ENCODE peak calls at places on chromosomes 16 and 17, in eight cellular contexts. K is left ventricle myocardium inferior; N is fibroblast of lung; B is left lobe of liver; G is ecto neural progenitor cell; R is naive thymus-derived CD4-positive, alpha-beta T cell; Q is fibroblast of mammary gland; W is A172. S is an unnamed sample.
A peak's percentile ranks its signal among the peaks of the same experiment; 100 is the strongest.

GRCh38 chr16:85088570-85089214 is 23.6 kb downstream of the CIBAR2 start:
- DNase-seq in K (no peak), N (no peak), B (no peak), G (no peak), R (no peak), Q (no peak), W (no peak), S (no peak)

GRCh38 chr16:69270831-69271230 is 40.3 kb upstream of the VPS4A start:
- DNase-seq in K (no peak), N (peak; percentile 18), B (no peak), G (no peak), R (no peak), Q (peak; percentile 62), W (no peak), S (no peak)

GRCh38 chr17:80068301-80069160 is 32.1 kb downstream of the CCDC40 start:
- DNase-seq in K (no peak), N (peak; percentile 82), B (peak; percentile 60), G (no peak), R (no peak), Q (peak; percentile 35), W (no peak), S (no peak)

GRCh38 chr17:1783834-1784611 is 22.2 kb downstream of the SERPINF1 start:
- DNase-seq in K (peak; percentile 75), N (peak; percentile 98), B (peak; percentile 75), G (no peak), R (peak; percentile 30), Q (peak; percentile 99), W (peak; percentile 60), S (no peak)

GRCh38 chr16:14559809-14560227 is 70.2 kb downstream of the PARN start:
- DNase-seq in K (no peak), N (no peak), B (peak; percentile 87), G (no peak), R (no peak), Q (no peak), W (no peak), S (no peak)

GRCh38 chr17:78442648-78443128 is 64.2 kb downstream of the PGS1 start:
- DNase-seq in K (peak; percentile 64), N (peak; percentile 91), B (peak; percentile 65), G (no peak), R (no peak), Q (peak; percentile 46), W (no peak), S (no peak)

GRCh38 chr17:80152057-80152831 is 5.3 kb upstream of the EIF4A3 start:
- DNase-seq in K (no peak), N (peak; percentile 59), B (no peak), G (no peak), R (no peak), Q (peak; percentile 89), W (peak; percentile 93), S (no peak)

GRCh38 chr17:69239611-69240010 is 11.0 kb upstream of the ABCA10 start:
- DNase-seq in K (no peak), N (no peak), B (no peak), G (no peak), R (no peak), Q (no peak), W (no peak), S (no peak)

GRCh38 chr16:53726625-53727024 is 22.7 kb downstream of the FTO start:
- DNase-seq in K (no peak), N (no peak), B (no peak), G (peak; percentile 60), R (no peak), Q (peak; percentile 31), W (no peak), S (no peak)

GRCh38 chr17:27523712-27524111 is 67.5 kb downstream of the KSR1 start:
- DNase-seq in K (no peak), N (no peak), B (no peak), G (no peak), R (no peak), Q (no peak), W (no peak), S (no peak)

GRCh38 chr16:90077757-90078593 is 844 bp upstream of the PRDM7 start:
- DNase-seq in K (no peak), N (peak; percentile 42), B (no peak), G (no peak), R (peak; percentile 73), Q (peak; percentile 39), W (peak; percentile 14), S (no peak)

GRCh38 chr17:4475001-4475400 is 23.7 kb upstream of the SPNS2 start:
- DNase-seq in K (no peak), N (no peak), B (no peak), G (no peak), R (no peak), Q (no peak), W (no peak), S (no peak)

GRCh38 chr16:69937465-69937951 is 13.6 kb upstream of the CLEC18A start:
- DNase-seq in K (no peak), N (peak; percentile 20), B (no peak), G (no peak), R (no peak), Q (no peak), W (no peak), S (no peak)